ENCODE peak calls at places on chromosomes 2 and 18, in six cellular contexts. H, S, E, T, W and J are unnamed samples.

GRCh38 chr2:102736174-102736606 is 25.6 kb upstream of the TMEM182 start:
- DNase-seq in H (peak; percentile 35), S (no peak), E (peak; percentile 55), T (no peak), W (peak; percentile 34), J (no peak)

GRCh38 chr2:100228415-100228814 is 86.0 kb upstream of the AFF3 start:
- DNase-seq in H (no peak), S (no peak), E (no peak), T (no peak), W (no peak), J (no peak)

GRCh38 chr2:41879367-41879871 is 168.4 kb upstream of the PKDCC start:
- DNase-seq in H (no peak), S (peak; percentile 76), E (peak; percentile 61), T (no peak), W (peak; percentile 33), J (no peak)

GRCh38 chr2:196230051-196230450 is 58.7 kb upstream of the STK17B start:
- DNase-seq in H (peak; percentile 52), S (no peak), E (no peak), T (no peak), W (no peak), J (no peak)

GRCh38 chr18:62165583-62165982 is 21.3 kb downstream of the PIGN start:
- DNase-seq in H (no peak), S (peak; percentile 5), E (no peak), T (no peak), W (no peak), J (no peak)

GRCh38 chr2:100919316-100919715 is 82.8 kb upstream of the RPL31 start:
- DNase-seq in H (no peak), S (no peak), E (no peak), T (no peak), W (peak; percentile 58), J (no peak)

GRCh38 chr18:60075477-60075876 is 175.7 kb downstream of the PMAIP1 start:
- DNase-seq in H (no peak), S (no peak), E (no peak), T (no peak), W (no peak), J (no peak)

GRCh38 chr2:201260302-201260800 is at the start of gene CASP8:
- DNase-seq in H (peak; percentile 50), S (peak; percentile 44), E (peak; percentile 83), T (no peak), W (no peak), J (no peak)

GRCh38 chr2:22253171-22253570 is 1129.4 kb downstream of the TDRD15 start:
- DNase-seq in H (no peak), S (no peak), E (no peak), T (no peak), W (peak; percentile 25), J (no peak)

GRCh38 chr18:4544131-4544530 is 89.0 kb upstream of the DLGAP1 start:
- DNase-seq in H (no peak), S (peak; percentile 8), E (no peak), T (no peak), W (no peak), J (no peak)

GRCh38 chr18:55833543-55833942 is 245.6 kb upstream of the TCF4 start:
- DNase-seq in H (no peak), S (peak; percentile 99), E (peak; percentile 97), T (no peak), W (no peak), J (peak; percentile 68)

GRCh38 chr18:154151-154550 is 4.2 kb upstream of the USP14 start:
- DNase-seq in H (no peak), S (no peak), E (no peak), T (no peak), W (no peak), J (no peak)

GRCh38 chr18:1777843-1778242 is 793.5 kb downstream of the METTL4 start:
- DNase-seq in H (no peak), S (no peak), E (no peak), T (no peak), W (no peak), J (no peak)

GRCh38 chr2:197011033-197011432 is 84.5 kb upstream of the PGAP1 start:
- DNase-seq in H (no peak), S (no peak), E (no peak), T (no peak), W (no peak), J (no peak)

GRCh38 chr18:12843420-12844346 is 40.4 kb downstream of the PTPN2 start:
- DNase-seq in H (no peak), S (peak; percentile 58), E (no peak), T (no peak), W (peak; percentile 11), J (no peak)
- H3K27ac ChIP-seq in H (no peak overlapping the region), S (no peak overlapping the region), E (no peak overlapping the region), T (no peak overlapping the region), W (no peak overlapping the region), J (no peak overlapping the region)

GRCh38 chr2:105782646-105783045 is 37.9 kb downstream of the NCK2 start:
- DNase-seq in H (no peak), S (no peak), E (no peak), T (no peak), W (no peak), J (no peak)
- H3K4me3 ChIP-seq in H (no peak overlapping the region), S (no peak overlapping the region), E (no peak overlapping the region), T (no peak overlapping the region), W (no peak overlapping the region), J (no peak overlapping the region)

DNA sequence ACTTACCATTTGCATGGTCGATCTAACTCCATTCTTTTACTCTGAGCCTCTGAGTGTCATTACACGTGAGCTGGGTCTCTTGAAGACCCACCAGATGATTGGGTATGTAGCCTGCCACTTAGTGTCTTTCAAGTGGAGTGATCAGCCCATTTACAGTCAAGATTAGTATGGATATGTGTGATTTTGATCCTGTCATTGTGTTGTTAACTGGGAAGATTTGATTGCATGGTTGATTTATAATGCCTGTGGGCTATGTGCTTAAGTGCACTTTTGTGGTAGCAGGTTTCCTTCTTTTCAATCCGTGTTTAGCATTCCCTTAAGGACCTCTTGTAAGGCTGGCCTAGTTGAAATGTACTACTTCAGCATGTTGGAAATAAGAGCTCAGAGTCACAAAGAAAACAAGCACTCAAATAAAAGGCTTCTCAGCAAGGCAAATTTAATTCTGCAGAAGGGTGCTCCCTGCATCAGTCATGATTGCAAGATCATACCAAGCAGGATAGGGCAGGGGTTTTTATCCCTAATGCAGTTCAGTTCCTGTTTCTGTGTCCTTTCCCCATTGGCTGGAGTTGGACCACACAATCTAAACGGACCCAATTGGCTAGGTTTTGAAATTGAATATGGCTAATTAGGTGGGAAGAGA is 230.7 kb upstream of the SYT4 start:
- DNase-seq in H (no peak), S (no peak), E (no peak), T (no peak), W (no peak), J (no peak)
- H3K9me3 ChIP-seq in H (no peaks in the 10 kb centered on the region), S (no peaks in the 10 kb centered on the region), E (peaks cover 42% of the 10 kb centered on the region), T (peaks cover 3% of the 10 kb centered on the region), W (no peaks in the 10 kb centered on the region), J (no peaks in the 10 kb centered on the region)

GRCh38 chr2:161161074-161161577 is 898 bp downstream of the TANK start:
- DNase-seq in H (no peak), S (no peak), E (no peak), T (no peak), W (peak; percentile 52), J (no peak)
- H3K27ac ChIP-seq in H (peak overlapping the region; percentile 99), S (peak overlapping the region; percentile 100), E (peak overlapping the region; percentile 97), T (peak overlapping the region; percentile 95), W (no peak overlapping the region), J (peak overlapping the region; percentile 96)

GRCh38 chr2:19358242-19359020 is at the start of gene OSR1:
- DNase-seq in H (peak; percentile 55), S (peak; percentile 53), E (peak; percentile 59), T (peak; percentile 90), W (peak; percentile 93), J (no peak)
- H3K4me3 ChIP-seq in H (peak within 1 kb of the TSS; percentile 73), S (peak within 1 kb of the TSS; percentile 76), E (peak within 1 kb of the TSS; percentile 89), T (peak within 1 kb of the TSS; percentile 64), W (peak within 1 kb of the TSS; percentile 54), J (peak within 1 kb of the TSS; percentile 45)

GRCh38 chr2:20030224-20030623 is 17.8 kb upstream of the MATN3 start:
- DNase-seq in H (no peak), S (no peak), E (no peak), T (no peak), W (no peak), J (no peak)

GRCh38 chr2:20021405-20022009 is 9.0 kb upstream of the MATN3 start:
- DNase-seq in H (no peak), S (no peak), E (no peak), T (no peak), W (no peak), J (no peak)

GRCh38 chr2:20027715-20028434 is 15.4 kb upstream of the MATN3 start:
- DNase-seq in H (no peak), S (peak; percentile 68), E (peak; percentile 60), T (no peak), W (no peak), J (no peak)

GRCh38 chr2:20025065-20025786 is 12.8 kb upstream of the MATN3 start:
- DNase-seq in H (no peak), S (peak; percentile 56), E (no peak), T (no peak), W (no peak), J (no peak)

DNA sequence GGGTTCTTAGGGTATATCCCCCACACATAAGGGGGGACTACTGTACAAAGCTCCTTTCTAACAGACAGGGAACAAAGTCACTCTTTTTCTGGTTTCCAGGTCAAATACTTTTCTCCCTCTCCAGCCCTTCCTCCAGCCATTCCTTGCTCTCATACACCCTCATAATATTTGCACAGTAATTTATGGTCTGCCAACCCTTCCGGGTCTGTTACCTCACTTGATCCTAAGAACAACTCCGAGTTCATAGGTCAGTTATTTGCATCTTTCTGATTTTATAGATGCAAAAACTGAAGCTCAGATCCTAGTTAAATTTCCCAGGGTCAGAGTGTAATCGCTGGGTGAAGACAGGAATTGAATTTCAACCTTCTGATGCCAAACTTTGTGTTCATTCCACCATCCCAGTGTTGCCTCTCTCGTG is 14.8 kb upstream of the MATN3 start:
- DNase-seq in H (no peak), S (no peak), E (no peak), T (no peak), W (no peak), J (no peak)
- H3K9me3 ChIP-seq in H (no peaks in the 10 kb centered on the region), S (no peaks in the 10 kb centered on the region), E (peaks cover 5% of the 10 kb centered on the region), T (no peaks in the 10 kb centered on the region), W (no peaks in the 10 kb centered on the region), J (no peaks in the 10 kb centered on the region)